ENCODE peak calls at places on chromosome 15, in eight cellular contexts. Z, A, U, K, E, W, J and N are unnamed samples. For H3K36me3, the result is how much of the 10 kb centered on the place peaks cover.

GRCh38 chr15:40353697-40354096 is 2.9 kb downstream of the PHGR1 start:
- DNase-seq in Z (no peak), A (no peak), U (peak), K (no peak), E (peak), W (no peak), J (peak), N (no peak)

GRCh38 chr15:53305101-53305500 is 454.4 kb downstream of the WDR72 start:
- DNase-seq in Z (no peak), A (no peak), U (no peak), K (no peak), E (no peak), W (no peak), J (no peak), N (no peak)

GRCh38 chr15:77094397-77095030 is 23.6 kb upstream of the TSPAN3 start:
- DNase-seq in Z (no peak), A (no peak), U (no peak), K (no peak), E (no peak), W (no peak), J (no peak), N (no peak)

GRCh38 chr15:63857459-63857856 is 23.7 kb upstream of the HERC1 start:
- DNase-seq in Z (peak), A (no peak), U (no peak), K (no peak), E (no peak), W (no peak), J (peak), N (no peak)

GRCh38 chr15:68567345-68567744 is 11.4 kb upstream of the CORO2B start:
- DNase-seq in Z (no peak), A (no peak), U (no peak), K (no peak), E (no peak), W (no peak), J (no peak), N (no peak)

GRCh38 chr15:89513284-89513683 is 16.9 kb upstream of the RHCG start:
- DNase-seq in Z (no peak), A (no peak), U (no peak), K (no peak), E (no peak), W (peak), J (no peak), N (no peak)

GRCh38 chr15:28955686-28956421 is 70.1 kb downstream of the APBA2 start:
- DNase-seq in Z (peak), A (no peak), U (no peak), K (no peak), E (peak), W (no peak), J (peak), N (peak)

GRCh38 chr15:29821416-29822099 is 710 bp downstream of the TJP1 start:
- DNase-seq in Z (peak), A (peak), U (peak), K (peak), E (peak), W (peak), J (peak), N (no peak)

GRCh38 chr15:66253643-66254363 is at the start of gene MEGF11:
- DNase-seq in Z (peak), A (no peak), U (no peak), K (no peak), E (no peak), W (peak), J (no peak), N (no peak)

GRCh38 chr15:88894819-88895767 is at the start of gene HAPLN3:
- DNase-seq in Z (peak), A (no peak), U (peak), K (no peak), E (peak), W (peak), J (no peak), N (no peak)

GRCh38 chr15:91651251-91651650 is 202.3 kb upstream of the SLCO3A1 start:
- DNase-seq in Z (no peak), A (no peak), U (no peak), K (no peak), E (no peak), W (no peak), J (no peak), N (no peak)

GRCh38 chr15:85059734-85060133 is 78.1 kb downstream of the PDE8A start:
- DNase-seq in Z (no peak), A (no peak), U (no peak), K (no peak), E (no peak), W (no peak), J (no peak), N (no peak)

GRCh38 chr15:97446138-97446537 is 514.4 kb upstream of the ARRDC4 start:
- DNase-seq in Z (no peak), A (no peak), U (no peak), K (no peak), E (no peak), W (no peak), J (no peak), N (no peak)

GRCh38 chr15:65695073-65695472 is 73.3 kb downstream of the SLC24A1 start:
- DNase-seq in Z (no peak), A (no peak), U (no peak), K (no peak), E (no peak), W (no peak), J (no peak), N (no peak)

GRCh38 chr15:40958146-40958545 is 4.9 kb downstream of the CHAC1 start:
- DNase-seq in Z (no peak), A (no peak), U (no peak), K (no peak), E (no peak), W (no peak), J (no peak), N (no peak)

GRCh38 chr15:25329685-25330084 is 109.1 kb downstream of the UBE3A start:
- DNase-seq in Z (no peak), A (no peak), U (no peak), K (no peak), E (no peak), W (no peak), J (no peak), N (no peak)

GRCh38 chr15:70545526-70545925 is 217.8 kb downstream of the UACA start:
- DNase-seq in Z (no peak), A (no peak), U (no peak), K (no peak), E (peak), W (no peak), J (no peak), N (no peak)

GRCh38 chr15:70853270-70853854 is 595 bp downstream of the LARP6 start:
- DNase-seq in Z (peak), A (no peak), U (no peak), K (peak), E (no peak), W (peak), J (no peak), N (no peak)

GRCh38 chr15:35680951-35681350 is 135.0 kb upstream of the DPH6 start:
- DNase-seq in Z (no peak), A (no peak), U (no peak), K (no peak), E (no peak), W (no peak), J (no peak), N (no peak)

GRCh38 chr15:85704021-85704420 is 90.7 kb downstream of the KLHL25 start:
- DNase-seq in Z (peak), A (no peak), U (no peak), K (no peak), E (no peak), W (no peak), J (no peak), N (no peak)

DNA sequence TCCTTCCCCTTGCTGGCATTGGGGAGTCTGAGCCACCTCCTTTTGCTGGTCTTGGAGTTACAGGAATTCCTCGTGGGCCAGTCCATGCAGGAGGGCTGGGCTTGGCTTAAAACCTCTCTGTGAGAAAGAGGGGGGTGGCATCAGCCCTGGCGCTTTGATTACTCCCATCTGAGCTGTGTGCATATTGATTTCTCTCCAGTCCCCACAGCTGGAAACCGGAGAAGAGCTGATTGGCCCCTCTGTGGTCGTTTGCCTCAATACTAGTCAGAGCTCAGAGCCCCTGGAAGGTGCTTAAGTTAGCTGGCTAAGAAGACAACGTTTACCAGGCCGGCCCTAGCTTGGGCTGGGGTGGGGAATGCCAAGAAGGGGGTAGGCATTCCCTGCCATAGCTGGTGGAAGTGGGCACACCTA is 4.0 kb upstream of the RASGRF1 start:
- DNase-seq in Z (no peak), A (no peak), U (no peak), K (no peak), E (peak), W (no peak), J (no peak), N (no peak)
- H3K4me3 ChIP-seq in Z (no peak), A (no peak), U (no peak), K (no peak), E (no peak), W (no peak), J (no peak), N (no peak)

DNA sequence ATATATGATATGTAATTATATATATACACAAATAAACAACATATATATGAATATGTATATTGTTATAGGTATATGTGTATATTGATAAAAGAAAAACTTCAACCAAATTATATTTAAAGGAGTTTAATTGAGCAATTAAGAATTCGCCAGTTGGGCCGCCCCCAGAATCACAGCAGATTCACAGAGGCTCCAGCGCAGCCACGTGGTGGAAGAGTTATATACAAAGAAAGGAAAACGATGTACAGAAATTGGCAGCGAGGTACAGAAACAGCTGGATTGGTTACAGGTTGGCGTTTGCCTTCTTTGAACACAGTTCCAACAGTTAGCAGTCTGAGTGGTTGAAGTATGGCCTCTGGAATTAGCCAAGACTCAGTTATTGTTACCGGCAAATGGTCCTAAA is 137.3 kb upstream of the SLC24A5 start:
- DNase-seq in Z (no peak), A (no peak), U (no peak), K (no peak), E (no peak), W (no peak), J (no peak), N (no peak)
- TF ChIP-seq CTCF in Z (no peak), A (no peak), U (no peak), K (no peak), E (no peak), W (peak), J (no peak), N (no peak)

DNA sequence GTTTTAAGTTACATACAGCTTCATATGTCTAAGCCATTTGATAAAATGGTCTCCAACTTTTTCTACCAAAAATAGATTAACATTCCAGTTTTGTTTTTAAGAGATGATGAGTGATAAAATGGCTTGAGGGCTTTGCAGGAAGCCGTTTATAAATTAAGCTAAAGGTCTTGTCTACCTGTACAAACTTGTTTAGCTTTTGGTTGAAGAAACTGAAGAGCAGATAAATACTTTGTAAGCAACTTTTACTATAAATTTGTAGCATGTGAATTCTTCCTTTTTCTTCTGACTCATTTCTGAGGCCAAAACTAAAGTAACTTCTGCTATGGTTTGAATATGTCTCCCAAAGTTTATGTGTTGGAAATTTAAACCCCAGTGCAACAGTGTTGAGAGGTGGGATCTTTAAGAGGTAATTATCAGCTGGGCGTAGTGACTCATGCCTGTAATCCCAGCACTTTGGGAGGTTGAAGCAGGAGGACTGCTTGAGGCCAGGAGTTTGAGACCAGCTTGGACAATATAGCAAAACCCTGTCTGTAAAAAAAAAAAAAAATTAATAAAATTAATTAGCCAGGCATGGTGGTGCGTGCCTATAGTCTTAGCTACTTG is 8.2 kb upstream of the NEDD4 start:
- DNase-seq in Z (no peak), A (no peak), U (no peak), K (no peak), E (no peak), W (peak), J (no peak), N (no peak)
- H3K36me3 ChIP-seq in Z (under half), A (under half), U (under half), K (under half), E (under half), W (under half), J (under half), N (under half)

DNA sequence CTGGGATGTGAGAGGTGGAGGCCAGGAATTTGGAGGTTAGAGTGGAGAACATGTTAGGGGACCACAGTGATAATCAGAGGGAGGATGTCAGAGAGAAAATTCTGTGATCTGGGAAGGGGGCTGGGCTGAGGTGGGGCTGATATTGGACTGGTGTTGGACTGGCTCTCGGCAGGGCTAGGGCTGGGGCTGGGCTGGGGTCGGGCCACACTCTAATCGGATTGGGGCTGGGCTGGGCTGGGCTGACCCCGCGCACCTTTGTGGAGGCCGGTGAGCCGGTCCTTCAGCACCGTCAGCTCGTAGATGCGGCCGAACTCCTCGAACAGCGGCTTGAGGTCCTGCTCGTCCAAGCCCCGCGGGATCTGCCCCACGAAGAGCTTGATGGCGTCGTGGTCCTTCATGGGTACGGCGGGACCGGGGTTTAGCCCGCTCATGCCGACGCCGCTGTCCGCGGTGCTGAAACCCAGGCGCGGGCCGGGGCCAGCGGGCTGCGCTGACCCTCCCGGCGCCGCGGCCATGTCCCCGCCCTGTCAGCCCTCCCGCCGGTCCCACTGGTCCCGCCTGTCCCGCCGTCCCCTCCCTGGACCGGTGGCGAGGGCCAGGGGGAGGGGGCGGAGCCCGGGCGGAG is 485 bp downstream of the CELF6 start:
- DNase-seq in Z (peak), A (peak), U (peak), K (peak), E (peak), W (peak), J (peak), N (no peak)
- H3K4me3 ChIP-seq in Z (no peak), A (peak), U (peak), K (peak), E (peak), W (peak), J (peak), N (peak)

DNA sequence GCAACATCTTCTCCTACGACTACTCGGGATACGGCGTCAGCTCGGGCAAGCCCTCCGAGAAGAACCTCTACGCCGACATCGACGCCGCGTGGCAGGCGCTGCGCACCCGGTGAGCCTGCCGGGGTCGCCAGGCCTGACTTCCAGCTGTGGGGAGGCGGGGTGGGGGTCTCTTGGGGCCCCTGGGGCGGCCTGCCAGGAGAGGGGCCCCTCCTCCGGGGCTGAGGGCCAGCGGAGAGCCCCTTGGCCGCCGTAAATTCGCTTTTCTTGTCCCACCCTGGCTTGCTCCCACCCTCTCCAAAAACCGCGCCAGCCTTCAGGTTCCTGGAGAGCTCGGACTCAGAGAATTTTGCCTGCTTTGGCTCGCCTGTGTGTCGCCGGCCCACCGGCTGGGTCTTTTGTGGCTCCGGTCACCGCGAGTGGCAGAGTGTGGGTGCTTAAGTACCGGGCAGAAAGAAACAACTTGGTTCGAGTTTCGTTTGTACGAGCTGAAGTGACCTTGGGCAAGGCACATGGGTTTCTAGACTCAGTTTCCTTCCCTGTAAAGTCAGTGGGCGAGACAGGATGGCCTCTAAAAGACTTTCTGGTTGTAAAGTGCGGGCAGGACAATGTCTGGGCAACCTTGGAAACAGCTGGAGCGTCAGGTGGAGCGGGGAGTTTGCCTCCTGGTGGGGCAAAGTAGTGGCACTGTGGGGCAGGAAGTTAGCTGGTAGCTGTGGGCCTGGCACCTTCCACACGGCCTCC is 971 bp downstream of the ABHD17C start:
- DNase-seq in Z (peak), A (peak), U (peak), K (no peak), E (peak), W (peak), J (no peak), N (no peak)
- TF ChIP-seq CTCF in Z (peak), A (peak), U (no peak), K (no peak), E (no peak), W (peak), J (no peak), N (peak)

GRCh38 chr15:59069430-59069829 is 35.5 kb upstream of the CCNB2 start:
- DNase-seq in Z (no peak), A (no peak), U (no peak), K (no peak), E (no peak), W (no peak), J (no peak), N (no peak)
- H3K36me3 ChIP-seq in Z (under half), A (half or more), U (under half), K (half or more), E (under half), W (under half), J (under half), N (under half)

GRCh38 chr15:94033683-94034020 is 197.7 kb upstream of the MCTP2 start:
- DNase-seq in Z (no peak), A (no peak), U (no peak), K (no peak), E (no peak), W (no peak), J (no peak), N (no peak)
- H3K4me3 ChIP-seq in Z (no peak), A (no peak), U (no peak), K (no peak), E (no peak), W (no peak), J (no peak), N (no peak)